ENCODE peak calls at places on chromosomes 12 and 14, in seven cellular contexts. Q is CD8-positive, alpha-beta T cell; T is Peyer's patch; H is ascending aorta; M is epithelial cell of esophagus; Z is RWPE1; X is WTC11. B is an unnamed sample.

GRCh38 chr14:62743118-62743517 is 302.1 kb downstream of the KCNH5 start:
- DNase-seq in Q (no peak), T (no peak), H (no peak), M (no peak), Z (no peak), X (no peak), B (no peak)

GRCh38 chr14:33555710-33556350 is 395.0 kb downstream of the EGLN3 start:
- DNase-seq in Q (no peak), T (no peak), H (no peak), M (no peak), Z (no peak), X (no peak), B (no peak)

GRCh38 chr12:120438495-120439198 is 734 bp downstream of the COX6A1 start:
- DNase-seq in Q (no peak), T (no peak), H (no peak), M (peak), Z (no peak), X (no peak), B (no peak)

GRCh38 chr12:92393504-92393903 is 247.9 kb upstream of the BTG1 start:
- DNase-seq in Q (no peak), T (no peak), H (no peak), M (no peak), Z (no peak), X (no peak), B (no peak)

GRCh38 chr14:24984846-24985589 is 64.9 kb downstream of the STXBP6 start:
- DNase-seq in Q (no peak), T (no peak), H (no peak), M (no peak), Z (no peak), X (no peak), B (no peak)

GRCh38 chr12:69880566-69880965 is 55.5 kb downstream of the MYRFL start:
- DNase-seq in Q (no peak), T (no peak), H (no peak), M (peak), Z (no peak), X (no peak), B (no peak)

GRCh38 chr12:12007001-12007712 is 63.6 kb upstream of the BCL2L14 start:
- DNase-seq in Q (no peak), T (no peak), H (no peak), M (no peak), Z (no peak), X (no peak), B (peak)

GRCh38 chr14:91257328-91258020 is 13.0 kb upstream of the GPR68 start:
- DNase-seq in Q (no peak), T (no peak), H (no peak), M (no peak), Z (no peak), X (no peak), B (no peak)

GRCh38 chr14:70697681-70698080 is 56.0 kb downstream of the TTC9 start:
- DNase-seq in Q (no peak), T (no peak), H (no peak), M (peak), Z (no peak), X (no peak), B (no peak)

GRCh38 chr14:64632056-64632455 is 72.2 kb upstream of the PLEKHG3 start:
- DNase-seq in Q (no peak), T (no peak), H (no peak), M (no peak), Z (no peak), X (no peak), B (no peak)

GRCh38 chr12:67710582-67710981 is 62.0 kb downstream of the DYRK2 start:
- DNase-seq in Q (no peak), T (peak), H (no peak), M (peak), Z (no peak), X (no peak), B (peak)

GRCh38 chr12:14995583-14996425 is 23.0 kb downstream of the PDE6H start:
- DNase-seq in Q (no peak), T (no peak), H (no peak), M (peak), Z (peak), X (no peak), B (peak)

GRCh38 chr14:33676135-33676566 is 274.7 kb downstream of the EGLN3 start:
- DNase-seq in Q (no peak), T (peak), H (no peak), M (peak), Z (peak), X (peak), B (peak)

GRCh38 chr12:1732914-1733313 is 42.0 kb downstream of the ADIPOR2 start:
- DNase-seq in Q (no peak), T (no peak), H (no peak), M (no peak), Z (no peak), X (no peak), B (no peak)

GRCh38 chr12:7512528-7512927 is 9.0 kb upstream of the CD163 start:
- DNase-seq in Q (no peak), T (no peak), H (no peak), M (peak), Z (no peak), X (no peak), B (no peak)

GRCh38 chr14:76891436-76891835 is 65.2 kb downstream of the LRRC74A start:
- DNase-seq in Q (no peak), T (no peak), H (no peak), M (no peak), Z (no peak), X (no peak), B (no peak)

GRCh38 chr14:49980027-49980426 is 87.1 kb downstream of the ARF6 start:
- DNase-seq in Q (no peak), T (no peak), H (no peak), M (no peak), Z (no peak), X (no peak), B (no peak)

GRCh38 chr12:3158851-3159465 is 81.8 kb downstream of the TSPAN9 start:
- DNase-seq in Q (no peak), T (peak), H (no peak), M (no peak), Z (no peak), X (no peak), B (no peak)

GRCh38 chr14:50937325-50937724 is 7.0 kb downstream of the PYGL start:
- DNase-seq in Q (no peak), T (no peak), H (no peak), M (peak), Z (peak), X (no peak), B (no peak)

GRCh38 chr14:33786091-33786825 is 164.6 kb downstream of the EGLN3 start:
- DNase-seq in Q (no peak), T (no peak), H (no peak), M (no peak), Z (no peak), X (no peak), B (no peak)

GRCh38 chr14:95531473-95531872 is 3.4 kb upstream of the GLRX5 start:
- DNase-seq in Q (no peak), T (no peak), H (no peak), M (peak), Z (no peak), X (no peak), B (no peak)

GRCh38 chr12:2389079-2389790 is 336.4 kb downstream of the CACNA1C start:
- DNase-seq in Q (no peak), T (peak), H (peak), M (no peak), Z (no peak), X (no peak), B (no peak)

GRCh38 chr12:115504241-115504941 is 773.1 kb downstream of the MED13L start:
- DNase-seq in Q (no peak), T (no peak), H (no peak), M (no peak), Z (no peak), X (no peak), B (peak)

GRCh38 chr12:1507308-1507707 is 87.1 kb downstream of the FBXL14 start:
- DNase-seq in Q (no peak), T (no peak), H (no peak), M (no peak), Z (no peak), X (no peak), B (no peak)

GRCh38 chr14:76329150-76329881 is 46.6 kb upstream of the ESRRB start:
- DNase-seq in Q (no peak), T (no peak), H (no peak), M (no peak), Z (no peak), X (peak), B (no peak)

GRCh38 chr14:96149131-96149530 is 55.5 kb upstream of the BDKRB2 start:
- DNase-seq in Q (no peak), T (peak), H (no peak), M (no peak), Z (no peak), X (no peak), B (no peak)

DNA sequence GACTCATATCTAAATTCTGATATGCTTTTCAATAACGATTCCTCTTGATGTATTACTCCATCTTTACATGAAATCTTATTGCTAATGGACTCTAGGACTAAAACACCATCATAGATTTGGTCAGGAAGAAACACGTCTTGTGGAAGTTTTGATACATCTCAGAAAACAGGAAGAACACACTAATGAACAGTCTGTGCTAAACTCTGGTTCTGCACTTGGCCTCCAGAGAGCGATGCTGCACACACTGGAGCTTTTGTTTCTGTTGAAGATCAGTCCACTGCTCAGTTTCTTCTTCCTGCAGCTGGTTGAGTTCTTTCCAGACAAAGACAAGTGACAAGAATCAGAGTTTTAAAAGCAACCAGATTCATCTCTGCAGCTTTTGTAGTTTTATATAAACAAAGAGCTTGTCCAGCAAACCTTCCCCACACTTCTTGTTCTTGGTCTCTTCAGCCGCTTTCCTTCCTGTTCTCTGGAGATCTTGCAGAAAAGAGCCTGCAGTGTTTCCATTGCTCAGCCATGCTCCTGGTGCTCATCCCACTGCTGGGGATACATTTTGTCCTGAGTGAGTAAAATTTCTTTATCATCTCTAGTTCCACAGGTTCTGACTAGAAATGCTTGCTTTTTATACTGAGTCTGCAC is 229.1 kb upstream of the OR4E1 start:
- DNase-seq in Q (peak), T (no peak), H (no peak), M (no peak), Z (no peak), X (no peak), B (no peak)
- TF ChIP-seq CTCF in Q (peak), T (no peak), H (no peak), M (peak), Z (peak), X (no peak), B (no peak)

DNA sequence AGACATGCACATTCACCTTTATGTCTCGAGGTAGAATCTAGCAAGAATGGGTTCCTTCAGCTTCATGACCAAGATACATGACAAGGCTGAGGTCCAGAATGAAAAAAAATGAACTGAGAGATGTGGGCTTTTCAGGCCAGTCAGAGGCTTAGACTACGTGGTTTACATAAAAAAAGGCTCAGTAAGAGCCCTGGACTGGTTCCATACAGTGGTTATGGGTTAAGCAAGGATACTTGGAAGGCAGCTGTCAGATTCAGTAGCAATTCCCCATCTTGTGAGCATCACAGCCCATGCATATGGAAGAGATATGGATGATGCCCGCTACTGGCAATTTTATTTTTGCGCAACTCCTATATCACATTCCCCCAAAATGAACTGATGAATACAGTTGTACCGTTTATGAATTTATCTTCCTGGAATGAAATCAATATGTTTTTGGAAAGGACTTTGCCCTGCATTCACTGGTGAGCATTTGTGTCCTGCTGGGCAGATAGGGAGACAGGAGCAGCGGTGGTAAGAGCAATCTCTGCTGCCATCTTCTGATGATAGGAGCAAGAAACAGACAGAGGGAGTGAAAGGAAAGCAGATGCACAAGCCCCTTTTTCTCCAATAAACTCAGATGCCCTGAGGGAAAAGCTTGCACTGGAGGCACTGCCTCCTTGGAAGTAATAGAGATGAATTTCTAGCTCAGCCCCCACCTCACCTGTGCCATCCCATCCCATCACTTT is 280.4 kb downstream of the GALC start:
- DNase-seq in Q (no peak), T (no peak), H (no peak), M (no peak), Z (no peak), X (no peak), B (no peak)
- TF ChIP-seq CTCF in Q (no peak), T (no peak), H (no peak), M (no peak), Z (no peak), X (no peak), B (no peak)

GRCh38 chr14:22303589-22304195 is 285.3 kb downstream of the DAD1 start:
- DNase-seq in Q (no peak), T (no peak), H (no peak), M (peak), Z (no peak), X (no peak), B (peak)
- TF ChIP-seq CTCF in Q (no peak), T (peak), H (peak), M (peak), Z (peak), X (no peak), B (no peak)

DNA sequence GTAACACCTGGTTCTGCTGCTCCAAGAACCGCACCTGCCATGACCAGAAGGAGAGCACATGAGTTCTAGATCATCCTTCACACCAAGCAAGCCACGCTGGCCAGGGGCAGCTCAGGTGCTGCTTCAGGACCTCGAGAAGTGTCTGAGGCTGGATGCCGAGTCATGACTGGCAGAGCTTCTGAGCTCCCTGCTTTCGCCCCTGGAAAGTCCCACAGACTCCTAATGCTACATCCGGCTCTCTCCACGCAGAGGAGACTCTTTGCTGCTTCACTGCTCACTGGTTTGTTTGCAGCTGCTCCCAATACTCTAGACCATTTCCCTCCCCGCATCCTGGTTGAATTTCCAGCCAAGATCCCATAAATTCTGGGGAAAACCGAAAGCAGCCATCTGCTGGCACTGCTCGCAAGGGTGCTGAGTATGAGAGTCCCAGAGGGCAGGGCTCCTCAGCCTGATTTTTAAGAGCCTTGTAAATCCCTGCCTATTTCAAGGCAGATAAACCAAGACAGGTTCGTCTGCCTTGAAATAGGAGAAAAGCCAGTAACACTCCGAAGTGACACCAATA is 1.4 kb downstream of the KRT2 start:
- DNase-seq in Q (no peak), T (no peak), H (peak), M (no peak), Z (no peak), X (no peak), B (no peak)
- TF ChIP-seq CTCF in Q (no peak), T (no peak), H (no peak), M (no peak), Z (no peak), X (no peak), B (no peak)

GRCh38 chr12:49014547-49014946 is 4.0 kb downstream of the PRKAG1 start:
- DNase-seq in Q (no peak), T (no peak), H (no peak), M (peak), Z (no peak), X (no peak), B (no peak)
- TF ChIP-seq CTCF in Q (no peak), T (no peak), H (no peak), M (peak), Z (peak), X (no peak), B (no peak)